ENCODE peak calls at places on chromosomes 7 and 10, in eight cellular contexts. Q is GM23338, F is esophagus muscularis mucosa, X is fibroblast of lung, M is K562, V is left ventricle myocardium inferior, S is tibial nerve, K is GM23248. T is an unnamed sample.

GRCh38 chr7:74356589-74357315 is 67.5 kb downstream of the CLIP2 start:
- DNase-seq in Q (no peak), F (no peak), X (peak; percentile 12), M (no peak), V (no peak), S (no peak), K (no peak), T (no peak)

GRCh38 chr10:58969578-58969977 is 206.9 kb upstream of the PHYHIPL start:
- DNase-seq in Q (no peak), F (no peak), X (peak; percentile 78), M (no peak), V (no peak), S (no peak), K (peak; percentile 20), T (no peak)

GRCh38 chr10:127309609-127310008 is 113.2 kb upstream of the INSYN2A start:
- DNase-seq in Q (no peak), F (no peak), X (peak; percentile 10), M (no peak), V (no peak), S (no peak), K (peak; percentile 12), T (no peak)

GRCh38 chr10:77513783-77514331 is 123.8 kb downstream of the KCNMA1 start:
- DNase-seq in Q (peak; percentile 10), F (no peak), X (peak; percentile 95), M (no peak), V (no peak), S (no peak), K (peak; percentile 95), T (no peak)

GRCh38 chr10:116490028-116490662 is 55.6 kb upstream of the PNLIP start:
- DNase-seq in Q (peak; percentile 76), F (no peak), X (peak; percentile 8), M (peak; percentile 10), V (no peak), S (no peak), K (peak; percentile 60), T (peak; percentile 66)

GRCh38 chr10:132861884-132862461 is 76.0 kb upstream of the NKX6-2 start:
- DNase-seq in Q (no peak), F (no peak), X (no peak), M (no peak), V (peak; percentile 12), S (no peak), K (no peak), T (no peak)

GRCh38 chr7:178444-178843 is 13.9 kb upstream of the FAM20C start:
- DNase-seq in Q (no peak), F (no peak), X (no peak), M (no peak), V (no peak), S (no peak), K (no peak), T (no peak)

GRCh38 chr7:96299496-96299895 is 22.4 kb downstream of the SLC25A13 start:
- DNase-seq in Q (no peak), F (no peak), X (peak; percentile 7), M (no peak), V (no peak), S (no peak), K (no peak), T (no peak)

GRCh38 chr10:75718996-75719395 is 287.6 kb downstream of the LRMDA start:
- DNase-seq in Q (no peak), F (no peak), X (no peak), M (no peak), V (no peak), S (no peak), K (no peak), T (no peak)

GRCh38 chr7:27992755-27993478 is 187.7 kb downstream of the JAZF1 start:
- DNase-seq in Q (peak; percentile 17), F (no peak), X (no peak), M (no peak), V (no peak), S (no peak), K (no peak), T (no peak)

GRCh38 chr7:35726654-35727053 is 31.7 kb upstream of the HERPUD2 start:
- DNase-seq in Q (no peak), F (no peak), X (no peak), M (no peak), V (no peak), S (no peak), K (no peak), T (no peak)

GRCh38 chr7:36967387-36967786 is 243.1 kb upstream of the AOAH start:
- DNase-seq in Q (peak; percentile 93), F (no peak), X (peak; percentile 55), M (peak; percentile 62), V (peak; percentile 35), S (no peak), K (peak; percentile 78), T (peak; percentile 79)

GRCh38 chr10:10831085-10831484 is 186.6 kb upstream of the CELF2 start:
- DNase-seq in Q (no peak), F (no peak), X (peak; percentile 87), M (no peak), V (no peak), S (no peak), K (peak; percentile 98), T (no peak)

GRCh38 chr10:56537984-56538383 is 176.9 kb upstream of the ZWINT start:
- DNase-seq in Q (no peak), F (peak; percentile 31), X (peak; percentile 83), M (no peak), V (no peak), S (no peak), K (peak; percentile 41), T (no peak)

GRCh38 chr7:156095908-156096539 is 283.8 kb upstream of the SHH start:
- DNase-seq in Q (no peak), F (no peak), X (no peak), M (no peak), V (no peak), S (no peak), K (no peak), T (peak; percentile 22)

GRCh38 chr10:17181751-17182150 is 19.7 kb downstream of the TRDMT1 start:
- DNase-seq in Q (peak; percentile 17), F (no peak), X (peak; percentile 13), M (peak; percentile 54), V (no peak), S (no peak), K (no peak), T (no peak)

GRCh38 chr7:43372656-43373355 is 210.1 kb upstream of the STK17A start:
- DNase-seq in Q (peak; percentile 13), F (no peak), X (peak; percentile 11), M (no peak), V (no peak), S (no peak), K (no peak), T (no peak)

GRCh38 chr7:22333680-22334141 is 23.2 kb downstream of the RAPGEF5 start:
- DNase-seq in Q (no peak), F (peak; percentile 90), X (no peak), M (no peak), V (no peak), S (no peak), K (no peak), T (no peak)

GRCh38 chr7:50791921-50792341 is 9.2 kb upstream of the GRB10 start:
- DNase-seq in Q (no peak), F (no peak), X (peak; percentile 41), M (peak; percentile 28), V (no peak), S (no peak), K (peak; percentile 70), T (no peak)

GRCh38 chr7:53466396-53466795 is 431.0 kb downstream of the POM121L12 start:
- DNase-seq in Q (no peak), F (no peak), X (no peak), M (no peak), V (no peak), S (no peak), K (no peak), T (no peak)

GRCh38 chr7:149289262-149289661 is 27.3 kb downstream of the ZNF783 start:
- DNase-seq in Q (no peak), F (no peak), X (no peak), M (no peak), V (no peak), S (no peak), K (no peak), T (no peak)

GRCh38 chr10:6513509-6513908 is 66.6 kb downstream of the PRKCQ start:
- DNase-seq in Q (no peak), F (peak; percentile 55), X (no peak), M (no peak), V (no peak), S (no peak), K (no peak), T (no peak)
- H3K4me1 ChIP-seq in Q (no peaks in the 10 kb centered on the region), F (no peaks in the 10 kb centered on the region), X (no peaks in the 10 kb centered on the region), M (no peaks in the 10 kb centered on the region), V (no peaks in the 10 kb centered on the region), S (no peaks in the 10 kb centered on the region), K (no peaks in the 10 kb centered on the region), T (no peaks in the 10 kb centered on the region)

DNA sequence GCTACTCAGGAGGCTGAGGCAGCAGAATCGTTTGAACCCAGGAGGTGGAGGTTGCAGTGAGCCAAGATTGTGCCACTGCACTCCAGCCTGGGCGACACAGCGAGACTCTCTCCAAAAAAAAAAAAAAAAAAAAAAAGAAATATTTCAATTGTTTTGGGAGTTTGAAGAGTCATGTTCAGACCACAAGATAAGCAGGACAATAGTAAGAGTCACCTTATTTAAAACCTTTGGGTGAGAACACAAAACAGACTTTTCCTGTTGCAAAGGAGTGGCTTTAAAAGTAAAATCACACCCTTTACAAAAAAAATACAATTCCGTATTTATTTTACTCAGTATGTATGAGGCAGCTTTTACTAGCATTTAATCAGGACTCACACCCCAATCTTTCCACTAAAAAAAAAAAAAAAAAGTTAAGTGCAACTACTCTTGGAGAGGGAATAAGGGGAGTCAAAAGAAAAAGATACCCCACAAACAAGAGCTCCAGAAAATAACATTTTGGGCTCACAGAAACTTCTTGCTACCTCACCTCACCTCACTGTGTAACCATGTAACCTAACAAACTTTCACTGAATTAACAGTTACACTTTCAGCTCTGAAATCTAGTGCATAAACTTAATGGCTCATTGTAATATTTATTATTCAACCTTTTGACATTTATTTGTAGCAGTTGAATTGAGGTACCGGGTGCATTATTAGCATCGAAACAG is 11.2 kb downstream of the SKIDA1 start:
- DNase-seq in Q (no peak), F (no peak), X (peak; percentile 45), M (no peak), V (no peak), S (no peak), K (no peak), T (no peak)
- H3K4me3 ChIP-seq in Q (peak overlapping the region; percentile 60), F (peak overlapping the region; percentile 68), X (peak overlapping the region; percentile 87), M (no peak overlapping the region), V (peak overlapping the region; percentile 75), S (no peak overlapping the region), K (no peak overlapping the region), T (no peak overlapping the region)

GRCh38 chr10:131184503-131184902 is 127.0 kb downstream of the TCERG1L start:
- DNase-seq in Q (no peak), F (no peak), X (no peak), M (no peak), V (no peak), S (no peak), K (no peak), T (no peak)
- H3K4me1 ChIP-seq in Q (no peaks in the 10 kb centered on the region), F (no peaks in the 10 kb centered on the region), X (no peaks in the 10 kb centered on the region), M (no peaks in the 10 kb centered on the region), V (no peaks in the 10 kb centered on the region), S (no peaks in the 10 kb centered on the region), K (no peaks in the 10 kb centered on the region), T (peaks cover under 1% of the 10 kb centered on the region)

DNA sequence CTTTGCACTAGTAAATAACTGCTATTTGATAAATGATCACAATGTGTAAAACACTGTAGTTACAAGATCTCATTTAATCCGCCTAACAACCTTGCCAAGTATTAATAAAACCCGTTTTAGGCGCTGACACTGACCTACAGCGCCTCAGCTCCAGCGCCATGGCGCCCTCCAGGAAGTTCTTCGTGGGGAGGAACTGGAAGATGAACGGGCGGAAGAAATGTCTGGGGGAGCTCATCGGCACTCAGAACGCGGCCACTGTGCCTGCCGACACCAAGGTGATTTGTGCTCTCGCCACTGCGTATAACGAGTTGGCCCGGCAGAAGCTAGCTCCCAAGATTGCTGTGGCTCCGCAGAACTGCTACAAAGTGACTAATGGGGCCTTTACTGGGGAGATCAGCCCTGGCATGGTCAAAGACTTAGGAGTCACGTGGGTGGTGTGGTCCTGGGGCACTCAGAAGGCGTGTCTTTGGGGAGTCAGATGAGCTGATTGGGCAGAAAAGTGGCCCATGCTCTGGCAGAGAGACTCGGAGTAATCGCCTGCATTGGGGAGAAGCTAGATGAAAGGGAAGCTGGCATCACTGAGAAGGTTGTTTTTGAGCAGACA is 1.1 kb upstream of the TNPO3 start:
- DNase-seq in Q (no peak), F (no peak), X (no peak), M (peak; percentile 37), V (no peak), S (no peak), K (no peak), T (no peak)
- H3K4me3 ChIP-seq in Q (peak overlapping the region; percentile 83), F (peak overlapping the region; percentile 62), X (peak overlapping the region; percentile 97), M (peak overlapping the region; percentile 80), V (peak overlapping the region; percentile 94), S (no peak overlapping the region), K (peak overlapping the region; percentile 97), T (peak overlapping the region; percentile 73)